ENCODE peak calls at places on chromosomes 12 and 14, in six cellular contexts. X is activated T-helper 1 cell treated with anti-CD3 and anti-CD28 coated beads, Interleukin-2, amount 50 U/mL, for 16 hours; U is fibroblast of mammary gland; H is Caki2; V is tibial nerve; R is central memory CD4-positive, alpha-beta T cell. K is an unnamed sample.

GRCh38 chr14:73238262-73238852 is 1.1 kb downstream of the PAPLN start:
- DNase-seq in H (peak), U (peak), V (peak), X (no peak), R (no peak), K (no peak)

GRCh38 chr12:13573698-13574321 is 377.3 kb downstream of the EMP1 start:
- DNase-seq in U (peak), R (no peak), H (peak), V (no peak), X (no peak), K (no peak)

GRCh38 chr12:27852742-27853141 is 72.7 kb upstream of the MANSC4 start:
- DNase-seq in X (no peak), V (no peak), H (no peak), U (no peak), R (no peak), K (no peak)

GRCh38 chr12:50132505-50133135 is 20.6 kb downstream of the COX14 start:
- DNase-seq in X (no peak), U (peak), V (no peak), H (peak), R (peak), K (no peak)

GRCh38 chr14:57390806-57391562 is 598 bp downstream of the NAA30 start:
- DNase-seq in X (peak), R (peak), H (peak), V (no peak), U (no peak), K (peak)

GRCh38 chr12:68001486-68002466 is 12.5 kb downstream of the IFNG-AS1 start:
- DNase-seq in X (no peak), V (no peak), U (peak), H (peak), R (no peak), K (no peak)

GRCh38 chr14:51963164-51963733 is 26.1 kb upstream of the RTRAF start:
- DNase-seq in R (no peak), V (no peak), X (no peak), U (no peak), H (no peak), K (no peak)

GRCh38 chr12:119627019-119627643 is 33.6 kb downstream of the TMEM233 start:
- DNase-seq in X (no peak), R (no peak), H (no peak), V (no peak), U (no peak), K (no peak)

GRCh38 chr12:52615208-52615868 is 3.0 kb downstream of the KRT73 start:
- DNase-seq in X (no peak), R (no peak), U (peak), H (no peak), V (no peak), K (no peak)

GRCh38 chr12:77049767-77050353 is 15.5 kb downstream of the E2F7 start:
- DNase-seq in U (peak), R (peak), H (peak), X (no peak), V (no peak), K (no peak)

GRCh38 chr12:16606201-16606849 is 363 bp upstream of the LMO3 start:
- DNase-seq in R (no peak), X (no peak), U (peak), H (no peak), V (no peak), K (peak)

GRCh38 chr12:57793920-57794319 is 11.3 kb downstream of the TSFM start:
- DNase-seq in U (peak), H (no peak), V (no peak), R (no peak), X (no peak), K (no peak)

GRCh38 chr14:55514819-55515470 is 65.1 kb upstream of the KTN1 start:
- DNase-seq in U (peak), V (no peak), R (no peak), H (peak), X (no peak), K (peak)

GRCh38 chr12:1842183-1842904 is 22.0 kb downstream of the LRTM2 start:
- DNase-seq in X (no peak), H (no peak), R (no peak), U (no peak), V (peak), K (no peak)

GRCh38 chr12:121905746-121906145 is 12.6 kb upstream of the CFAP251 start:
- DNase-seq in H (no peak), X (no peak), U (no peak), R (no peak), V (no peak), K (no peak)

GRCh38 chr12:97404549-97404948 is 58.1 kb upstream of the RMST start:
- DNase-seq in U (peak), H (peak), V (no peak), X (no peak), R (no peak), K (no peak)

GRCh38 chr12:102376781-102377180 is 103.6 kb downstream of the IGF1 start:
- DNase-seq in X (no peak), H (no peak), R (no peak), U (no peak), V (no peak), K (no peak)

GRCh38 chr12:107511292-107511691 is 174.3 kb upstream of the PWP1 start:
- DNase-seq in V (no peak), X (no peak), R (no peak), U (peak), H (no peak), K (no peak)

GRCh38 chr14:93183596-93184317 is 940 bp downstream of the MOAP1 start:
- DNase-seq in R (no peak), V (no peak), U (no peak), H (no peak), X (no peak), K (no peak)

GRCh38 chr12:6367969-6368892 is 7.1 kb downstream of the SCNN1A start:
- DNase-seq in V (no peak), H (no peak), U (no peak), R (no peak), X (no peak), K (no peak)

GRCh38 chr14:93086441-93087055 is 29.2 kb downstream of the ITPK1 start:
- DNase-seq in R (no peak), H (no peak), V (no peak), U (no peak), X (no peak), K (no peak)

GRCh38 chr14:31926123-31926522 is 151.0 kb upstream of the ARHGAP5 start:
- DNase-seq in R (peak), V (no peak), U (peak), H (no peak), X (no peak), K (no peak)

GRCh38 chr12:64081020-64081419 is 141.1 kb downstream of the KICS2 start:
- DNase-seq in U (no peak), H (no peak), X (no peak), R (no peak), V (no peak), K (no peak)

GRCh38 chr14:66403183-66403582 is 83.0 kb upstream of the CCDC196 start:
- DNase-seq in V (no peak), H (no peak), X (no peak), U (peak), R (peak), K (no peak)

GRCh38 chr14:24437020-24437735 is 5.4 kb downstream of the SDR39U1 start:
- DNase-seq in V (no peak), R (no peak), X (no peak), U (no peak), H (no peak), K (no peak)

GRCh38 chr12:92759634-92760268 is 57.0 kb downstream of the PLEKHG7 start:
- DNase-seq in R (no peak), U (peak), H (peak), V (no peak), X (no peak), K (no peak)

GRCh38 chr12:84642201-84642600 is 270.4 kb downstream of the SLC6A15 start:
- DNase-seq in U (peak), H (no peak), X (no peak), R (no peak), V (no peak), K (no peak)

GRCh38 chr12:17577405-17577804 is 512.6 kb downstream of the RERGL start:
- DNase-seq in H (no peak), V (no peak), R (no peak), U (no peak), X (no peak), K (no peak)

GRCh38 chr12:29640589-29641345 is 143.0 kb downstream of the TMTC1 start:
- DNase-seq in V (no peak), U (peak), X (no peak), R (no peak), H (peak), K (peak)

GRCh38 chr12:64390275-64390851 is at the start of gene C12orf56:
- DNase-seq in V (no peak), U (peak), R (no peak), H (no peak), X (no peak), K (no peak)

GRCh38 chr12:67222302-67222701 is 46.9 kb upstream of the CAND1 start:
- DNase-seq in H (peak), R (no peak), V (no peak), X (no peak), U (peak), K (no peak)

GRCh38 chr12:60616400-60616799 is 1020.6 kb downstream of the SLC16A7 start:
- DNase-seq in R (no peak), X (no peak), V (no peak), H (no peak), U (no peak), K (no peak)

GRCh38 chr12:116504438-116504837 is 54.7 kb upstream of the MAP1LC3B2 start:
- DNase-seq in R (no peak), X (no peak), V (no peak), H (no peak), U (no peak), K (no peak)

GRCh38 chr14:36069535-36069900 is 107.0 kb downstream of the PTCSC3 start:
- DNase-seq in R (peak), V (no peak), H (peak), U (peak), X (no peak), K (no peak)

K was measured in tibial artery.